ENCODE peak calls at places on chromosomes 12 and 14, in seven cellular contexts. One of them, this sample, is unnamed.

GRCh38 chr14:73188501-73188903 is 48.8 kb upstream of the PAPLN start:
- DNase-seq in neuronal stem cell: no peak
- DNase-seq in H9: no peak
- DNase-seq in IMR-90: peak
- DNase-seq in H1: no peak
- DNase-seq in mesendoderm: no peak
- DNase-seq in trophoblast cell: peak
- DNase-seq in this sample: peak

GRCh38 chr14:68174446-68174845 is 354.9 kb downstream of the RAD51B start:
- DNase-seq in neuronal stem cell: no peak
- DNase-seq in H9: no peak
- DNase-seq in IMR-90: peak
- DNase-seq in H1: no peak
- DNase-seq in mesendoderm: no peak
- DNase-seq in trophoblast cell: no peak
- DNase-seq in this sample: no peak

GRCh38 chr14:100106260-100106659 is 41.0 kb downstream of the EVL start:
- DNase-seq in neuronal stem cell: no peak
- DNase-seq in H9: no peak
- DNase-seq in IMR-90: no peak
- DNase-seq in H1: no peak
- DNase-seq in mesendoderm: no peak
- DNase-seq in trophoblast cell: peak
- DNase-seq in this sample: no peak

GRCh38 chr12:22458301-22458917 is 85.9 kb downstream of the C2CD5 start:
- DNase-seq in neuronal stem cell: no peak
- DNase-seq in H9: no peak
- DNase-seq in IMR-90: no peak
- DNase-seq in H1: no peak
- DNase-seq in mesendoderm: no peak
- DNase-seq in trophoblast cell: no peak
- DNase-seq in this sample: no peak

GRCh38 chr14:34299360-34299759 is 162.7 kb downstream of the SPTSSA start:
- DNase-seq in neuronal stem cell: no peak
- DNase-seq in H9: no peak
- DNase-seq in IMR-90: no peak
- DNase-seq in H1: no peak
- DNase-seq in mesendoderm: peak
- DNase-seq in trophoblast cell: peak
- DNase-seq in this sample: no peak

GRCh38 chr12:58247633-58248032 is 306.3 kb downstream of the ATP23 start:
- DNase-seq in neuronal stem cell: no peak
- DNase-seq in H9: no peak
- DNase-seq in IMR-90: no peak
- DNase-seq in H1: no peak
- DNase-seq in mesendoderm: peak
- DNase-seq in trophoblast cell: peak
- DNase-seq in this sample: no peak

GRCh38 chr14:33026850-33027420 is 88.3 kb downstream of the NPAS3 start:
- DNase-seq in neuronal stem cell: no peak
- DNase-seq in H9: no peak
- DNase-seq in IMR-90: no peak
- DNase-seq in H1: no peak
- DNase-seq in mesendoderm: no peak
- DNase-seq in trophoblast cell: no peak
- DNase-seq in this sample: no peak

GRCh38 chr12:113466770-113467153 is 4.9 kb downstream of the LHX5 start:
- DNase-seq in neuronal stem cell: no peak
- DNase-seq in H9: no peak
- DNase-seq in IMR-90: no peak
- DNase-seq in H1: no peak
- DNase-seq in mesendoderm: no peak
- DNase-seq in trophoblast cell: no peak
- DNase-seq in this sample: no peak

GRCh38 chr12:53196486-53196885 is 10.6 kb downstream of the ITGB7 start:
- DNase-seq in neuronal stem cell: no peak
- DNase-seq in H9: no peak
- DNase-seq in IMR-90: no peak
- DNase-seq in H1: no peak
- DNase-seq in mesendoderm: no peak
- DNase-seq in trophoblast cell: no peak
- DNase-seq in this sample: no peak

GRCh38 chr14:75459099-75459741 is 31.4 kb downstream of the JDP2 start:
- DNase-seq in neuronal stem cell: no peak
- DNase-seq in H9: no peak
- DNase-seq in IMR-90: no peak
- DNase-seq in H1: no peak
- DNase-seq in mesendoderm: peak
- DNase-seq in trophoblast cell: no peak
- DNase-seq in this sample: no peak

GRCh38 chr12:13339091-13339490 is 142.6 kb downstream of the EMP1 start:
- DNase-seq in neuronal stem cell: no peak
- DNase-seq in H9: no peak
- DNase-seq in IMR-90: no peak
- DNase-seq in H1: no peak
- DNase-seq in mesendoderm: no peak
- DNase-seq in trophoblast cell: no peak
- DNase-seq in this sample: no peak

GRCh38 chr12:6550294-6551062 is 5.4 kb downstream of the IFFO1 start:
- DNase-seq in neuronal stem cell: no peak
- DNase-seq in H9: no peak
- DNase-seq in IMR-90: no peak
- DNase-seq in H1: no peak
- DNase-seq in mesendoderm: no peak
- DNase-seq in trophoblast cell: no peak
- DNase-seq in this sample: no peak

GRCh38 chr14:20679907-20680306 is 4.5 kb upstream of the RNASE4 start:
- DNase-seq in neuronal stem cell: no peak
- DNase-seq in H9: no peak
- DNase-seq in IMR-90: peak
- DNase-seq in H1: peak
- DNase-seq in mesendoderm: peak
- DNase-seq in trophoblast cell: peak
- DNase-seq in this sample: peak

GRCh38 chr14:76514599-76514998 is 138.7 kb downstream of the ESRRB start:
- DNase-seq in neuronal stem cell: no peak
- DNase-seq in H9: no peak
- DNase-seq in IMR-90: peak
- DNase-seq in H1: no peak
- DNase-seq in mesendoderm: no peak
- DNase-seq in trophoblast cell: peak
- DNase-seq in this sample: no peak

GRCh38 chr12:93886533-93887511 is 209.6 kb downstream of the CRADD start:
- DNase-seq in neuronal stem cell: no peak
- DNase-seq in H9: no peak
- DNase-seq in IMR-90: peak
- DNase-seq in H1: no peak
- DNase-seq in mesendoderm: no peak
- DNase-seq in trophoblast cell: no peak
- DNase-seq in this sample: peak

GRCh38 chr12:87756721-87757120 is 272.5 kb downstream of the C12orf50 start:
- DNase-seq in neuronal stem cell: no peak
- DNase-seq in H9: no peak
- DNase-seq in IMR-90: peak
- DNase-seq in H1: no peak
- DNase-seq in mesendoderm: no peak
- DNase-seq in trophoblast cell: no peak
- DNase-seq in this sample: peak

GRCh38 chr14:57970175-57970574 is 104.3 kb upstream of the SLC35F4 start:
- DNase-seq in neuronal stem cell: no peak
- DNase-seq in H9: no peak
- DNase-seq in IMR-90: no peak
- DNase-seq in H1: no peak
- DNase-seq in mesendoderm: no peak
- DNase-seq in trophoblast cell: no peak
- DNase-seq in this sample: no peak

GRCh38 chr14:57979376-57980048 is 113.6 kb upstream of the SLC35F4 start:
- DNase-seq in neuronal stem cell: no peak
- DNase-seq in H9: no peak
- DNase-seq in IMR-90: no peak
- DNase-seq in H1: no peak
- DNase-seq in mesendoderm: no peak
- DNase-seq in trophoblast cell: no peak
- DNase-seq in this sample: no peak

GRCh38 chr14:57970594-57970993 is 104.7 kb upstream of the SLC35F4 start:
- DNase-seq in neuronal stem cell: no peak
- DNase-seq in H9: no peak
- DNase-seq in IMR-90: no peak
- DNase-seq in H1: no peak
- DNase-seq in mesendoderm: no peak
- DNase-seq in trophoblast cell: no peak
- DNase-seq in this sample: no peak

GRCh38 chr14:57976701-57977100 is 110.8 kb upstream of the SLC35F4 start:
- DNase-seq in neuronal stem cell: no peak
- DNase-seq in H9: no peak
- DNase-seq in IMR-90: no peak
- DNase-seq in H1: no peak
- DNase-seq in mesendoderm: no peak
- DNase-seq in trophoblast cell: no peak
- DNase-seq in this sample: no peak

DNA sequence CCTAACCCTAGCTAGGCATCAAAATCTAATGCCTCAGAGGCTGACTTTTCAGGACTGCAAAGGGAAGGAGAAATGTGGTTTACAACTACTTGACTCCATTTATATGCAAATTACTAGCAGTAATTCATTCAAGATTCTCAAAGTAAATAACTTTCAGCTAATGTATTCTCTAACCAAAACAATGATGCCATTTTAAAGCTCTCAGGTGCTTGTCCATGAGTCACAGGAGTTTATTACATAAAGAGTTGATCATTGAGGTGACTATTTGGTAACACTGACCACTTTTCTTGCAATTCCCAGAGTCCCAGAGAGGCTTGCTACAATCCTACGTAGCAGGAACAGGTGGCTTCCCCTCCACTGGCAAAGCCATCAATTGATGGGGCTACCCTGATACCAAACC is 109.0 kb upstream of the SLC35F4 start:
- DNase-seq in neuronal stem cell: no peak
- DNase-seq in H9: no peak
- DNase-seq in IMR-90: no peak
- DNase-seq in H1: no peak
- DNase-seq in mesendoderm: no peak
- DNase-seq in trophoblast cell: no peak
- DNase-seq in this sample: no peak
- H4K8ac ChIP-seq in neuronal stem cell: no peak
- H4K8ac ChIP-seq in H9: no peak
- H4K8ac ChIP-seq in IMR-90: no peak
- H4K8ac ChIP-seq in H1: no peak
- H4K8ac ChIP-seq in mesendoderm: no peak
- H4K8ac ChIP-seq in trophoblast cell: no peak
- H4K8ac ChIP-seq in this sample: no peak

GRCh38 chr14:105207996-105208737 is 27.1 kb upstream of the NUDT14 start:
- DNase-seq in neuronal stem cell: no peak
- DNase-seq in H9: no peak
- DNase-seq in IMR-90: no peak
- DNase-seq in H1: no peak
- DNase-seq in mesendoderm: no peak
- DNase-seq in trophoblast cell: no peak
- DNase-seq in this sample: no peak
- H4K8ac ChIP-seq in neuronal stem cell: no peak
- H4K8ac ChIP-seq in H9: no peak
- H4K8ac ChIP-seq in IMR-90: no peak
- H4K8ac ChIP-seq in H1: no peak
- H4K8ac ChIP-seq in mesendoderm: no peak
- H4K8ac ChIP-seq in trophoblast cell: no peak
- H4K8ac ChIP-seq in this sample: peak

DNA sequence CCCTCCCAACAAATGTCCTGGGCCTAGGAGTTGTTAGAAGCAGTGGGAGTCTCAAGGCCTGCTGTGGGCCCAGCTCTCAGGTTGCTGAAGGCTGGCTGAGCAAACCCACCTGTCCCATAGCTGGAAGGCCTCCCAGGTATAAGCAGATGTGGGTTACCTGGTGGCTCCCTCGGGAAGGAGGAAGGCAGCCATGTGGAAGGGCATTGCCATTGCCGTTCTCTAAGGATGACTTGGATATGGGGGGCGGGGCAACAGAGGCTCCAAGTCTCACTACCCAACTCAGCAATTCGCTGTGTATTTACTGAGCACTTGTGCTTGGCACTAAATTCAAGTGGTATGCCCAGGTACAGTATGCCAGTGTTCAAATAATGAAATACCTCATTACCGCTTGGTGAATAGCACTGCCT is 23.4 kb downstream of the HSPB8 start:
- DNase-seq in neuronal stem cell: no peak
- DNase-seq in H9: peak
- DNase-seq in IMR-90: no peak
- DNase-seq in H1: peak
- DNase-seq in mesendoderm: no peak
- DNase-seq in trophoblast cell: no peak
- DNase-seq in this sample: no peak
- H4K8ac ChIP-seq in neuronal stem cell: no peak
- H4K8ac ChIP-seq in H9: no peak
- H4K8ac ChIP-seq in IMR-90: no peak
- H4K8ac ChIP-seq in H1: no peak
- H4K8ac ChIP-seq in mesendoderm: no peak
- H4K8ac ChIP-seq in trophoblast cell: no peak
- H4K8ac ChIP-seq in this sample: no peak

DNA sequence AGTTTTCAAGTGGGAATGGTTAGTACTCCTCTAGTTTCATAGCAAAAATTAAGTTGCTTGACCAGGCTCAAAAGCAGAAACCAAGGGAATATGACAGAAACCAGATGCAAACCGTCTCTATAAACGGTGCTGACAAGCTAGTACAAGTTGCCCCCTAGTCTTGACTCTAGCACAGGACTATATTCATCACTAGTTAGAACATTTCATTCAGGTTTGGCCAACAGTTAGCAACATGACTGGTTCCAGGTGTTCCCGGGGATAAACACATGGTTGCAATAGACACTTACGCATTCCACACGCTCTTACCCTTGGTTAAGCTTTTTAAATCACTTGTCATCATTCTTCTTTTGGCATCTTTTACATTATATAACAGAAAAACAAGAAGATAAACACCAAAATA is 103.6 kb downstream of the SCFD1 start:
- DNase-seq in neuronal stem cell: no peak
- DNase-seq in H9: no peak
- DNase-seq in IMR-90: no peak
- DNase-seq in H1: no peak
- DNase-seq in mesendoderm: no peak
- DNase-seq in trophoblast cell: no peak
- DNase-seq in this sample: peak
- H4K8ac ChIP-seq in neuronal stem cell: no peak
- H4K8ac ChIP-seq in H9: no peak
- H4K8ac ChIP-seq in IMR-90: no peak
- H4K8ac ChIP-seq in H1: no peak
- H4K8ac ChIP-seq in mesendoderm: no peak
- H4K8ac ChIP-seq in trophoblast cell: no peak
- H4K8ac ChIP-seq in this sample: no peak

This sample was measured in mesenchymal stem cell.